ENCODE peak calls at places on chromosomes 5 and 9, in eight cellular contexts. C, V, A, S, Q, L, F and M are unnamed samples.

GRCh38 chr9:34665109-34665380 is 2.6 kb upstream of the CCL27 start:
- DNase-seq in A (no peak), V (no peak), Q (no peak), S (no peak), C (no peak), F (no peak), L (no peak), M (no peak)

GRCh38 chr9:94511943-94512265 is 43.0 kb upstream of the PCAT7 start:
- DNase-seq in F (no peak), L (no peak), A (no peak), S (no peak), C (no peak), Q (no peak), V (no peak), M (no peak)

GRCh38 chr5:94993501-94993900 is 291.4 kb downstream of the MCTP1 start:
- DNase-seq in A (no peak), Q (no peak), F (no peak), C (no peak), S (no peak), L (no peak), V (no peak), M (no peak)

GRCh38 chr5:148465381-148466290 is 81.9 kb downstream of the FBXO38 start:
- DNase-seq in S (no peak), F (no peak), L (no peak), V (no peak), A (no peak), C (no peak), Q (no peak), M (no peak)

GRCh38 chr9:4380406-4380805 is 80.5 kb upstream of the GLIS3 start:
- DNase-seq in C (no peak), S (no peak), F (no peak), A (no peak), V (no peak), L (no peak), Q (no peak), M (no peak)

GRCh38 chr9:111940697-111941096 is 44.1 kb downstream of the UGCG start:
- DNase-seq in F (no peak), Q (peak; percentile 49), C (no peak), S (no peak), V (no peak), L (no peak), A (no peak), M (no peak)

GRCh38 chr5:10452768-10453331 is 11.2 kb downstream of the ROPN1L start:
- DNase-seq in V (peak; percentile 85), S (peak; percentile 55), F (peak; percentile 89), A (peak; percentile 85), C (no peak), L (peak; percentile 73), Q (peak; percentile 74), M (peak; percentile 57)

GRCh38 chr5:40238066-40238745 is 441.5 kb upstream of the PTGER4 start:
- DNase-seq in F (no peak), L (no peak), V (no peak), A (no peak), Q (no peak), S (no peak), C (no peak), M (no peak)

GRCh38 chr5:147613359-147613758 is 103.5 kb upstream of the DPYSL3 start:
- DNase-seq in V (no peak), F (no peak), S (no peak), A (no peak), C (no peak), L (no peak), Q (peak; percentile 0), M (no peak)

GRCh38 chr5:9562101-9562500 is 16.2 kb upstream of the SEMA5A start:
- DNase-seq in V (no peak), C (no peak), Q (peak; percentile 80), L (no peak), S (no peak), A (peak; percentile 90), F (no peak), M (no peak)